ENCODE peak calls at places on chromosomes 3 and 15, in ten cellular contexts. H is sigmoid colon; B is A549; Y is amniotic stem cell; Q is activated T-cell treated with anti-CD3 and anti-CD28 coated beads, Interleukin-2, amount 50 U/mL, for 4 hours; Z is colonic mucosa; C is OCI-LY7; J is stimulated activated CD8-positive, alpha-beta memory T cell treated with anti-CD3 and anti-CD28 coated beads, Interleukin-4, amount 100 ng/mL, for 48 hours; D is SK-N-DZ; S is effector memory CD4-positive, alpha-beta T cell. R is an unnamed sample.

GRCh38 chr3:169508426-169508825 is 155.1 kb downstream of the MECOM start:
- DNase-seq in H (no peak), D (no peak), S (no peak), Q (no peak), Y (no peak), C (no peak), J (no peak), Z (no peak), B (no peak), R (no peak)

GRCh38 chr3:139557041-139557440 is 17.5 kb upstream of the RBP1 start:
- DNase-seq in H (no peak), S (no peak), B (no peak), Z (no peak), D (no peak), C (no peak), J (no peak), Y (no peak), Q (no peak), R (no peak)

GRCh38 chr3:161503271-161503670 is 6.7 kb downstream of the OTOL1 start:
- DNase-seq in S (no peak), H (no peak), J (no peak), Z (no peak), B (no peak), C (no peak), Y (no peak), D (no peak), Q (no peak), R (no peak)

GRCh38 chr15:48112242-48112641 is 8.5 kb upstream of the SLC24A5 start:
- DNase-seq in J (no peak), D (peak), C (peak), Q (no peak), Z (no peak), H (no peak), B (peak), S (no peak), Y (no peak), R (no peak)

GRCh38 chr3:140931016-140931454 is 10.6 kb upstream of the SLC25A36 start:
- DNase-seq in Z (no peak), D (no peak), B (no peak), S (no peak), H (no peak), Y (no peak), C (no peak), Q (no peak), J (no peak), R (no peak)

GRCh38 chr3:61956236-61956635 is 394.9 kb downstream of the PTPRG start:
- DNase-seq in Y (no peak), D (no peak), C (no peak), Z (no peak), H (no peak), B (no peak), S (no peak), J (no peak), Q (no peak), R (peak)

GRCh38 chr3:98555025-98555379 is 23.2 kb downstream of the GPR15 start:
- DNase-seq in B (no peak), Y (no peak), C (no peak), S (no peak), J (no peak), H (no peak), Z (no peak), D (no peak), Q (no peak), R (no peak)

GRCh38 chr3:81764665-81765064 is 3.2 kb upstream of the GBE1 start:
- DNase-seq in J (no peak), B (no peak), Q (no peak), Y (no peak), S (no peak), Z (no peak), D (no peak), H (no peak), C (no peak), R (no peak)

GRCh38 chr3:28575748-28576589 is 227.3 kb upstream of the AZI2 start:
- DNase-seq in H (no peak), Y (no peak), Q (no peak), S (no peak), D (peak), C (no peak), J (no peak), B (no peak), Z (no peak), R (no peak)

GRCh38 chr3:146139586-146140110 is 21.3 kb downstream of the PLOD2 start:
- DNase-seq in Y (no peak), Z (no peak), J (no peak), S (no peak), B (no peak), C (no peak), Q (no peak), D (no peak), H (no peak), R (no peak)

GRCh38 chr3:158272071-158272470 is 162.2 kb downstream of the RSRC1 start:
- DNase-seq in S (no peak), Q (no peak), C (no peak), J (no peak), D (no peak), Z (no peak), H (no peak), B (no peak), Y (no peak), R (no peak)

GRCh38 chr15:98938804-98939203 is 68.8 kb downstream of the PGPEP1L start:
- DNase-seq in Y (no peak), Z (no peak), S (no peak), C (no peak), H (no peak), J (no peak), Q (no peak), D (no peak), B (no peak), R (no peak)

GRCh38 chr3:101836907-101837598 is 12.3 kb upstream of the NFKBIZ start:
- DNase-seq in Z (no peak), S (no peak), Q (no peak), Y (no peak), D (no peak), J (no peak), B (no peak), H (no peak), C (no peak), R (no peak)

GRCh38 chr3:48748754-48749153 is 31.7 kb upstream of the IP6K2 start:
- DNase-seq in H (no peak), J (no peak), S (no peak), Q (no peak), D (no peak), Z (no peak), Y (no peak), B (no peak), C (no peak), R (no peak)

GRCh38 chr3:31140470-31140869 is 246.0 kb upstream of the GADL1 start:
- DNase-seq in H (no peak), Z (no peak), J (no peak), S (no peak), C (no peak), D (no peak), Y (no peak), Q (no peak), B (no peak), R (no peak)

GRCh38 chr15:101000271-101000681 is 81.1 kb downstream of the LRRK1 start:
- DNase-seq in Z (no peak), D (no peak), Q (no peak), H (no peak), Y (no peak), S (no peak), C (no peak), B (no peak), J (peak), R (no peak)

GRCh38 chr3:61894988-61895935 is 333.9 kb downstream of the PTPRG start:
- DNase-seq in H (peak), Y (peak), D (peak), C (peak), J (peak), B (peak), Z (peak), Q (no peak), S (no peak), R (peak)

GRCh38 chr15:99305761-99306505 is 54.7 kb downstream of the LRRC28 start:
- DNase-seq in H (no peak), Q (no peak), D (no peak), Y (peak), B (peak), C (no peak), J (no peak), Z (no peak), S (no peak), R (peak)

GRCh38 chr3:184262166-184262926 is 993 bp upstream of the CAMK2N2 start:
- DNase-seq in B (no peak), C (no peak), H (no peak), D (no peak), Z (no peak), S (no peak), J (peak), Q (peak), Y (no peak), R (no peak)

GRCh38 chr15:69820819-69821218 is 276.9 kb downstream of the TLE3 start:
- DNase-seq in B (no peak), Y (no peak), D (no peak), S (no peak), J (no peak), H (no peak), Q (no peak), Z (no peak), C (no peak), R (no peak)

GRCh38 chr3:33099701-33100100 is 2.8 kb upstream of the GLB1 start:
- DNase-seq in Y (no peak), J (no peak), S (no peak), H (no peak), Q (no peak), D (no peak), B (no peak), Z (no peak), C (no peak), R (no peak)

GRCh38 chr15:80779658-80780415 is 667 bp downstream of the CEMIP start:
- DNase-seq in H (no peak), Z (peak), Q (no peak), D (peak), J (no peak), Y (no peak), S (no peak), C (no peak), B (peak), R (no peak)

GRCh38 chr15:47787875-47788274 is 70.6 kb downstream of the SEMA6D start:
- DNase-seq in Q (no peak), C (no peak), S (no peak), Y (no peak), D (peak), H (no peak), Z (no peak), J (no peak), B (no peak), R (no peak)

R was measured in RCC 7860.